ENCODE peak calls at places on chromosomes 3 and 15, in eight cellular contexts. One of them, this sample, is unnamed.

GRCh38 chr15:55108858-55109518 is 87.8 kb downstream of the RSL24D1 start:
- DNase-seq in right atrium auricular region: peak
- DNase-seq in neural progenitor cell: peak
- DNase-seq in hepatocyte: peak
- DNase-seq in tibial nerve: peak
- DNase-seq in upper lobe of right lung: peak
- DNase-seq in bronchial epithelial cell: peak
- DNase-seq in fibroblast of mammary gland: peak
- DNase-seq in this sample: peak

GRCh38 chr3:36679384-36680200 is 84.8 kb downstream of the DCLK3 start:
- DNase-seq in right atrium auricular region: no peak
- DNase-seq in neural progenitor cell: no peak
- DNase-seq in hepatocyte: no peak
- DNase-seq in tibial nerve: no peak
- DNase-seq in upper lobe of right lung: no peak
- DNase-seq in bronchial epithelial cell: peak
- DNase-seq in fibroblast of mammary gland: peak
- DNase-seq in this sample: no peak

GRCh38 chr3:30760040-30760439 is 134.4 kb downstream of the GADL1 start:
- DNase-seq in right atrium auricular region: no peak
- DNase-seq in neural progenitor cell: no peak
- DNase-seq in hepatocyte: no peak
- DNase-seq in tibial nerve: no peak
- DNase-seq in upper lobe of right lung: no peak
- DNase-seq in bronchial epithelial cell: peak
- DNase-seq in fibroblast of mammary gland: peak
- DNase-seq in this sample: no peak

GRCh38 chr15:23855947-23856346 is 168.8 kb upstream of the NDN start:
- DNase-seq in right atrium auricular region: no peak
- DNase-seq in neural progenitor cell: no peak
- DNase-seq in hepatocyte: no peak
- DNase-seq in tibial nerve: no peak
- DNase-seq in upper lobe of right lung: no peak
- DNase-seq in bronchial epithelial cell: no peak
- DNase-seq in fibroblast of mammary gland: no peak
- DNase-seq in this sample: no peak

GRCh38 chr3:5192568-5193319 is 5.2 kb downstream of the EDEM1 start:
- DNase-seq in right atrium auricular region: no peak
- DNase-seq in neural progenitor cell: no peak
- DNase-seq in hepatocyte: no peak
- DNase-seq in tibial nerve: no peak
- DNase-seq in upper lobe of right lung: no peak
- DNase-seq in bronchial epithelial cell: peak
- DNase-seq in fibroblast of mammary gland: no peak
- DNase-seq in this sample: no peak

GRCh38 chr3:133455960-133456359 is 56.1 kb downstream of the BFSP2 start:
- DNase-seq in right atrium auricular region: no peak
- DNase-seq in neural progenitor cell: no peak
- DNase-seq in hepatocyte: no peak
- DNase-seq in tibial nerve: no peak
- DNase-seq in upper lobe of right lung: no peak
- DNase-seq in bronchial epithelial cell: peak
- DNase-seq in fibroblast of mammary gland: no peak
- DNase-seq in this sample: no peak

GRCh38 chr3:105830836-105831235 is 38.0 kb downstream of the CBLB start:
- DNase-seq in right atrium auricular region: no peak
- DNase-seq in neural progenitor cell: no peak
- DNase-seq in hepatocyte: no peak
- DNase-seq in tibial nerve: no peak
- DNase-seq in upper lobe of right lung: no peak
- DNase-seq in bronchial epithelial cell: no peak
- DNase-seq in fibroblast of mammary gland: no peak
- DNase-seq in this sample: no peak

GRCh38 chr15:39474657-39475056 is 106.2 kb upstream of the THBS1 start:
- DNase-seq in right atrium auricular region: no peak
- DNase-seq in neural progenitor cell: no peak
- DNase-seq in hepatocyte: no peak
- DNase-seq in tibial nerve: no peak
- DNase-seq in upper lobe of right lung: no peak
- DNase-seq in bronchial epithelial cell: no peak
- DNase-seq in fibroblast of mammary gland: no peak
- DNase-seq in this sample: no peak

GRCh38 chr15:64596701-64597468 is 136.5 kb downstream of the ZNF609 start:
- DNase-seq in right atrium auricular region: no peak
- DNase-seq in neural progenitor cell: peak
- DNase-seq in hepatocyte: peak
- DNase-seq in tibial nerve: no peak
- DNase-seq in upper lobe of right lung: no peak
- DNase-seq in bronchial epithelial cell: no peak
- DNase-seq in fibroblast of mammary gland: peak
- DNase-seq in this sample: no peak

GRCh38 chr3:55584716-55585368 is 97.7 kb upstream of the WNT5A start:
- DNase-seq in right atrium auricular region: no peak
- DNase-seq in neural progenitor cell: no peak
- DNase-seq in hepatocyte: no peak
- DNase-seq in tibial nerve: no peak
- DNase-seq in upper lobe of right lung: no peak
- DNase-seq in bronchial epithelial cell: no peak
- DNase-seq in fibroblast of mammary gland: no peak
- DNase-seq in this sample: no peak

GRCh38 chr3:127394984-127395662 is 107.3 kb upstream of the PRR20G start:
- DNase-seq in right atrium auricular region: no peak
- DNase-seq in neural progenitor cell: peak
- DNase-seq in hepatocyte: no peak
- DNase-seq in tibial nerve: no peak
- DNase-seq in upper lobe of right lung: peak
- DNase-seq in bronchial epithelial cell: no peak
- DNase-seq in fibroblast of mammary gland: no peak
- DNase-seq in this sample: no peak

GRCh38 chr15:29670945-29671307 is 151.3 kb downstream of the TJP1 start:
- DNase-seq in right atrium auricular region: no peak
- DNase-seq in neural progenitor cell: no peak
- DNase-seq in hepatocyte: peak
- DNase-seq in tibial nerve: no peak
- DNase-seq in upper lobe of right lung: no peak
- DNase-seq in bronchial epithelial cell: peak
- DNase-seq in fibroblast of mammary gland: peak
- DNase-seq in this sample: peak

GRCh38 chr3:11126653-11127052 is 27.6 kb upstream of the HRH1 start:
- DNase-seq in right atrium auricular region: no peak
- DNase-seq in neural progenitor cell: no peak
- DNase-seq in hepatocyte: no peak
- DNase-seq in tibial nerve: no peak
- DNase-seq in upper lobe of right lung: no peak
- DNase-seq in bronchial epithelial cell: no peak
- DNase-seq in fibroblast of mammary gland: no peak
- DNase-seq in this sample: no peak

GRCh38 chr15:100940785-100941379 is 21.7 kb downstream of the LRRK1 start:
- DNase-seq in right atrium auricular region: no peak
- DNase-seq in neural progenitor cell: no peak
- DNase-seq in hepatocyte: no peak
- DNase-seq in tibial nerve: no peak
- DNase-seq in upper lobe of right lung: no peak
- DNase-seq in bronchial epithelial cell: no peak
- DNase-seq in fibroblast of mammary gland: no peak
- DNase-seq in this sample: no peak

GRCh38 chr3:177574232-177574856 is 377.1 kb upstream of the TBL1XR1 start:
- DNase-seq in right atrium auricular region: no peak
- DNase-seq in neural progenitor cell: peak
- DNase-seq in hepatocyte: peak
- DNase-seq in tibial nerve: no peak
- DNase-seq in upper lobe of right lung: no peak
- DNase-seq in bronchial epithelial cell: peak
- DNase-seq in fibroblast of mammary gland: peak
- DNase-seq in this sample: no peak

DNA sequence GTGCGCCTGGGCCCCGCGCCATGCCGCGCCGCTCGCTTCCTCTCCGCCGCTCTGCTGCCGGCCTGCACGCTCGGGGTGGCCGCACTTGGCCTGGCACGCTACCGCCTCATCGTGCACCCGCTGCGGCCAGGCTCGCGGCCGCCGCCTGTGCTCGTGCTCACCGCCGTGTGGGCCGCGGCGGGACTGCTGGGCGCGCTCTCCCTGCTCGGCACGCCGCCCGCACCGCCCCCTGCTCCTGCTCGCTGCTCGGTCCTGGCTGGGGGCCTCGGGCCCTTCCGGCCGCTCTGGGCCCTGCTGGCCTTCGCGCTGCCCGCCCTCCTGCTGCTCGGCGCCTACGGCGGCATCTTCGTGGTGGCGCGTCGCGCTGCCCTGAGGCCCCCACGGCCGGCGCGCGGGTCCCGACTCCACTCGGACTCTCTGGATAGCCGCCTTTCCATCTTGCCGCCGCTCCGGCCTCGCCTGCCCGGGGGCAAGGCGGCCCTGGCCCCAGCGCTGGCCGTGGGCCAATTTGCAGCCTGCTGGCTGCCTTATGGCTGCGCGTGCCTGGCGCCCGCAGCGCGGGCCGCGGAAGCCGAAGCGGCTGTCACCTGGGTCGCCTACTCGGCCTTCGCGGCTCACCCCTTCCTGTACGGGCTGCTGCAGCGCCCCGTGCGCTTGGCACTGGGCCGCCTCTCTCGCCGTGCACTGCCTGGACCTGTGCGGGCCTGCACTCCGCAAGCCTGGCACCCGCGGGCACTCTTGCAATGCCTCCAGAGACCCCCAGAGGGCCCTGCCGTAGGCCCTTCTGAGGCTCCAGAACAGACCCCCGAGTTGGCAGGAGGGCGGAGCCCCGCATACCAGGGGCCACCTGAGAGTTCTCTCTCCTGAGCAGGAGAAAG is 951 bp downstream of the GPR62 start:
- DNase-seq in right atrium auricular region: no peak
- DNase-seq in neural progenitor cell: peak
- DNase-seq in hepatocyte: peak
- DNase-seq in tibial nerve: no peak
- DNase-seq in upper lobe of right lung: no peak
- DNase-seq in bronchial epithelial cell: peak
- DNase-seq in fibroblast of mammary gland: peak
- DNase-seq in this sample: no peak
- H3K4me3 ChIP-seq in right atrium auricular region: peak
- H3K4me3 ChIP-seq in neural progenitor cell: peak
- H3K4me3 ChIP-seq in hepatocyte: peak
- H3K4me3 ChIP-seq in tibial nerve: peak
- H3K4me3 ChIP-seq in upper lobe of right lung: peak
- H3K4me3 ChIP-seq in bronchial epithelial cell: peak
- H3K4me3 ChIP-seq in fibroblast of mammary gland: no peak
- H3K4me3 ChIP-seq in this sample: no peak

GRCh38 chr15:91484141-91484540 is 369.4 kb upstream of the SLCO3A1 start:
- DNase-seq in right atrium auricular region: no peak
- DNase-seq in neural progenitor cell: no peak
- DNase-seq in hepatocyte: no peak
- DNase-seq in tibial nerve: no peak
- DNase-seq in upper lobe of right lung: no peak
- DNase-seq in bronchial epithelial cell: no peak
- DNase-seq in fibroblast of mammary gland: no peak
- DNase-seq in this sample: no peak
- H3K4me3 ChIP-seq in right atrium auricular region: no peak
- H3K4me3 ChIP-seq in neural progenitor cell: no peak
- H3K4me3 ChIP-seq in hepatocyte: no peak
- H3K4me3 ChIP-seq in tibial nerve: no peak
- H3K4me3 ChIP-seq in upper lobe of right lung: no peak
- H3K4me3 ChIP-seq in bronchial epithelial cell: no peak
- H3K4me3 ChIP-seq in fibroblast of mammary gland: no peak
- H3K4me3 ChIP-seq in this sample: no peak

GRCh38 chr3:42698216-42698910 is 4.2 kb downstream of the HHATL start:
- DNase-seq in right atrium auricular region: peak
- DNase-seq in neural progenitor cell: no peak
- DNase-seq in hepatocyte: no peak
- DNase-seq in tibial nerve: no peak
- DNase-seq in upper lobe of right lung: no peak
- DNase-seq in bronchial epithelial cell: no peak
- DNase-seq in fibroblast of mammary gland: no peak
- DNase-seq in this sample: no peak
- H3K4me3 ChIP-seq in right atrium auricular region: no peak
- H3K4me3 ChIP-seq in neural progenitor cell: no peak
- H3K4me3 ChIP-seq in hepatocyte: no peak
- H3K4me3 ChIP-seq in tibial nerve: no peak
- H3K4me3 ChIP-seq in upper lobe of right lung: no peak
- H3K4me3 ChIP-seq in bronchial epithelial cell: no peak
- H3K4me3 ChIP-seq in fibroblast of mammary gland: no peak
- H3K4me3 ChIP-seq in this sample: no peak

GRCh38 chr15:94174399-94174802 is 57.0 kb upstream of the MCTP2 start:
- DNase-seq in right atrium auricular region: no peak
- DNase-seq in neural progenitor cell: no peak
- DNase-seq in hepatocyte: no peak
- DNase-seq in tibial nerve: no peak
- DNase-seq in upper lobe of right lung: no peak
- DNase-seq in bronchial epithelial cell: peak
- DNase-seq in fibroblast of mammary gland: peak
- DNase-seq in this sample: peak
- H3K4me3 ChIP-seq in right atrium auricular region: no peak
- H3K4me3 ChIP-seq in neural progenitor cell: no peak
- H3K4me3 ChIP-seq in hepatocyte: no peak
- H3K4me3 ChIP-seq in tibial nerve: no peak
- H3K4me3 ChIP-seq in upper lobe of right lung: no peak
- H3K4me3 ChIP-seq in bronchial epithelial cell: no peak
- H3K4me3 ChIP-seq in fibroblast of mammary gland: no peak
- H3K4me3 ChIP-seq in this sample: no peak

DNA sequence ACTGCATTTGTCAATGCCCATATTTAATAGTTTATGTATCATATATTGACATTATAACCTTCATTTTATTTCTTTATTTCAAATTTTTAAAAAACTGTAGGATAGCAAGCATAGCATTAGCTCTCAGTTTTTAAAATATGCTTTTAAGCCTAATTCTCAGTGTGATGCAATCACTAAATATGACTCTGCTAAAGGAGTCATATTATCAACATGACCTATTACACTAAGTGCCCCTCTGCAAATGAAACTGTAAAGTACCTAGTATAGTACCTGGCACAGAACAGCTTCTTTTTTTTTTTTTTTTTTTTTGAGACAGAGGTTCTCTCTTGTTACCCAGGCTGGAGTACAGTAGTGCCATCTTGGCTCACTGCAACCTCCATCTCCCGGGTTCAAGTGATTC is 179.4 kb upstream of the CGNL1 start:
- DNase-seq in right atrium auricular region: no peak
- DNase-seq in neural progenitor cell: no peak
- DNase-seq in hepatocyte: no peak
- DNase-seq in tibial nerve: no peak
- DNase-seq in upper lobe of right lung: no peak
- DNase-seq in bronchial epithelial cell: peak
- DNase-seq in fibroblast of mammary gland: no peak
- DNase-seq in this sample: no peak
- H3K4me3 ChIP-seq in right atrium auricular region: no peak
- H3K4me3 ChIP-seq in neural progenitor cell: no peak
- H3K4me3 ChIP-seq in hepatocyte: no peak
- H3K4me3 ChIP-seq in tibial nerve: no peak
- H3K4me3 ChIP-seq in upper lobe of right lung: no peak
- H3K4me3 ChIP-seq in bronchial epithelial cell: no peak
- H3K4me3 ChIP-seq in fibroblast of mammary gland: no peak
- H3K4me3 ChIP-seq in this sample: no peak

DNA sequence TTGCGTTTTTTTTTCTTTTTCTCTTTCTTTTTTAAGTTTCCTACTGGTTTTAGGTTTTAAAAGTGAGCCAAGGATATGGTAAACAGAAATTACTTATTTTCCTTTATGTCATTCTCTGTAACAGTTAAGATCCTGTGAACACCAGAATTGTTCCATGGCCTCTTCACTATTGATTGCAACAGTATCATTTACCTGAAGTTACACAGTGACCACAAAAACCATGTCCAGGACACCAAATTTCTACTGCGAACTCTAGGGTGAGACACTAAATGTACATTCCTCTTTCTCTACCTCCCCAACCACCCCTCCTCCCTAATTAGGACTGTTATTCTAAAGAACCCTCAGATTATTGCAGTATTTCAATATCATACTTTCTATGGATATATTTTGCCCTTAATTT is 280.9 kb downstream of the FOXP1 start:
- DNase-seq in right atrium auricular region: no peak
- DNase-seq in neural progenitor cell: no peak
- DNase-seq in hepatocyte: no peak
- DNase-seq in tibial nerve: no peak
- DNase-seq in upper lobe of right lung: no peak
- DNase-seq in bronchial epithelial cell: no peak
- DNase-seq in fibroblast of mammary gland: no peak
- DNase-seq in this sample: no peak
- H3K4me3 ChIP-seq in right atrium auricular region: no peak
- H3K4me3 ChIP-seq in neural progenitor cell: no peak
- H3K4me3 ChIP-seq in hepatocyte: no peak
- H3K4me3 ChIP-seq in tibial nerve: no peak
- H3K4me3 ChIP-seq in upper lobe of right lung: no peak
- H3K4me3 ChIP-seq in bronchial epithelial cell: no peak
- H3K4me3 ChIP-seq in fibroblast of mammary gland: no peak
- H3K4me3 ChIP-seq in this sample: no peak